ENCODE peak calls at places on chromosomes 11 and 22, in four cellular contexts. Q is transverse colon, S is adipocyte, O is SK-N-SH. T is an unnamed sample.

GRCh38 chr22:37088108-37088605 is 21.4 kb downstream of the TMPRSS6 start:
- DNase-seq in Q (no peak), S (peak; percentile 9), O (no peak), T (no peak)

GRCh38 chr11:66868726-66869291 is 11.9 kb downstream of the LRFN4 start:
- DNase-seq in Q (peak; percentile 89), S (no peak), O (peak; percentile 71), T (peak; percentile 89)

GRCh38 chr11:128745296-128746183 is 51.7 kb downstream of the FLI1 start:
- DNase-seq in Q (no peak), S (peak; percentile 30), O (no peak), T (no peak)

GRCh38 chr22:35552186-35552842 is 11.7 kb downstream of the RASD2 start:
- DNase-seq in Q (peak; percentile 50), S (peak; percentile 49), O (peak; percentile 87), T (no peak)

GRCh38 chr11:131748146-131749050 is 378.0 kb downstream of the NTM start:
- DNase-seq in Q (peak; percentile 42), S (peak; percentile 90), O (peak; percentile 67), T (peak; percentile 41)

GRCh38 chr11:84019576-84020194 is 733.5 kb upstream of the CCDC90B start:
- DNase-seq in Q (no peak), S (peak; percentile 13), O (no peak), T (no peak)

GRCh38 chr11:1384206-1384965 is 5.3 kb upstream of the BRSK2 start:
- DNase-seq in Q (no peak), S (peak; percentile 7), O (no peak), T (no peak)

GRCh38 chr22:31853736-31854500 is 90.4 kb upstream of the YWHAH start:
- DNase-seq in Q (no peak), S (no peak), O (no peak), T (no peak)

GRCh38 chr22:44337658-44338004 is 24.9 kb upstream of the SHISAL1 start:
- DNase-seq in Q (peak; percentile 22), S (peak; percentile 85), O (no peak), T (no peak)

GRCh38 chr11:48003926-48004325 is 23.6 kb downstream of the PTPRJ start:
- DNase-seq in Q (no peak), S (no peak), O (no peak), T (no peak)

GRCh38 chr22:43481528-43482309 is 69.9 kb downstream of the MPPED1 start:
- DNase-seq in Q (no peak), S (no peak), O (no peak), T (no peak)

GRCh38 chr11:96340555-96340885 is 2.5 kb downstream of the MAML2 start:
- DNase-seq in Q (no peak), S (peak; percentile 31), O (no peak), T (no peak)

GRCh38 chr11:66677599-66678375 is at the start of gene RBM4B:
- DNase-seq in Q (peak; percentile 97), S (peak; percentile 99), O (peak; percentile 98), T (peak; percentile 96)

GRCh38 chr11:69122642-69123431 is 32.9 kb upstream of the SMIM38 start:
- DNase-seq in Q (peak; percentile 92), S (peak; percentile 76), O (peak; percentile 58), T (peak; percentile 93)

GRCh38 chr11:47393163-47394049 is 15.0 kb upstream of the SLC39A13 start:
- DNase-seq in Q (no peak), S (peak; percentile 46), O (no peak), T (peak; percentile 74)

GRCh38 chr11:113114452-113115027 is 153.3 kb downstream of the NCAM1 start:
- DNase-seq in Q (peak; percentile 27), S (peak; percentile 40), O (peak; percentile 49), T (peak; percentile 55)

GRCh38 chr11:118608268-118609214 is 1.1 kb downstream of the PHLDB1 start:
- DNase-seq in Q (peak; percentile 75), S (peak; percentile 94), O (peak; percentile 74), T (peak; percentile 92)

GRCh38 chr11:3086671-3087150 is 29.5 kb upstream of the CARS1 start:
- DNase-seq in Q (no peak), S (no peak), O (no peak), T (no peak)

GRCh38 chr22:45638834-45639746 is 32.5 kb upstream of the ATXN10 start:
- DNase-seq in Q (peak; percentile 69), S (peak; percentile 70), O (no peak), T (peak; percentile 73)

GRCh38 chr11:66336234-66337102 is at the start of gene RIN1:
- DNase-seq in Q (peak; percentile 71), S (peak; percentile 90), O (peak; percentile 94), T (peak; percentile 85)

GRCh38 chr22:45804986-45805325 is 133.3 kb downstream of the ATXN10 start:
- DNase-seq in Q (no peak), S (peak; percentile 93), O (no peak), T (no peak)

GRCh38 chr11:28621648-28622215 is 513.5 kb downstream of the METTL15 start:
- DNase-seq in Q (no peak), S (peak; percentile 21), O (no peak), T (no peak)

GRCh38 chr11:107587306-107587979 is 3.5 kb upstream of the ELMOD1 start:
- DNase-seq in Q (no peak), S (no peak), O (no peak), T (no peak)

GRCh38 chr11:66335531-66336233 is 552 bp downstream of the RIN1 start:
- DNase-seq in Q (no peak), S (peak; percentile 71), O (peak; percentile 81), T (no peak)

GRCh38 chr22:46564084-46564714 is 26.8 kb upstream of the CELSR1 start:
- DNase-seq in Q (peak; percentile 71), S (peak; percentile 30), O (peak; percentile 81), T (peak; percentile 34)

GRCh38 chr22:37690901-37691504 is 4.9 kb downstream of the NOL12 start:
- DNase-seq in Q (no peak), S (no peak), O (no peak), T (peak; percentile 75)

GRCh38 chr22:21755855-21756284 is 20.3 kb upstream of the YPEL1 start:
- DNase-seq in Q (no peak), S (peak; percentile 42), O (no peak), T (no peak)

GRCh38 chr11:24935059-24935458 is 438.2 kb downstream of the LUZP2 start:
- DNase-seq in Q (no peak), S (peak; percentile 50), O (no peak), T (no peak)

GRCh38 chr11:12986194-12986898 is 22.8 kb upstream of the RASSF10 start:
- DNase-seq in Q (no peak), S (no peak), O (no peak), T (no peak)

GRCh38 chr22:32758866-32759385 is 42.6 kb upstream of the TIMP3 start:
- DNase-seq in Q (no peak), S (no peak), O (no peak), T (no peak)

GRCh38 chr22:23222875-23223565 is 42.7 kb downstream of the BCR start:
- DNase-seq in Q (no peak), S (no peak), O (no peak), T (no peak)
- H3K4me1 ChIP-seq in Q (peaks cover 43% of the 10 kb centered on the region), S (peaks cover 66% of the 10 kb centered on the region), O (peaks cover 40% of the 10 kb centered on the region), T (peaks cover 69% of the 10 kb centered on the region)

GRCh38 chr11:111574373-111575230 is 27.6 kb upstream of the SIK2 start:
- DNase-seq in Q (no peak), S (no peak), O (no peak), T (no peak)
- H3K4me3 ChIP-seq in Q (no peak overlapping the region), S (peak overlapping the region; percentile 77), O (no peak overlapping the region), T (peak overlapping the region; percentile 14)

GRCh38 chr11:120197254-120197891 is 13.5 kb upstream of the OAF start:
- DNase-seq in Q (peak; percentile 75), S (no peak), O (peak; percentile 62), T (no peak)
- H3K4me1 ChIP-seq in Q (peaks cover 35% of the 10 kb centered on the region), S (peaks cover 8% of the 10 kb centered on the region), O (no peaks in the 10 kb centered on the region), T (no peaks in the 10 kb centered on the region)

GRCh38 chr11:27466363-27466762 is 6.2 kb downstream of the LGR4 start:
- DNase-seq in Q (no peak), S (no peak), O (no peak), T (no peak)
- H3K4me3 ChIP-seq in Q (no peak overlapping the region), S (no peak overlapping the region), O (no peak overlapping the region), T (no peak overlapping the region)

DNA sequence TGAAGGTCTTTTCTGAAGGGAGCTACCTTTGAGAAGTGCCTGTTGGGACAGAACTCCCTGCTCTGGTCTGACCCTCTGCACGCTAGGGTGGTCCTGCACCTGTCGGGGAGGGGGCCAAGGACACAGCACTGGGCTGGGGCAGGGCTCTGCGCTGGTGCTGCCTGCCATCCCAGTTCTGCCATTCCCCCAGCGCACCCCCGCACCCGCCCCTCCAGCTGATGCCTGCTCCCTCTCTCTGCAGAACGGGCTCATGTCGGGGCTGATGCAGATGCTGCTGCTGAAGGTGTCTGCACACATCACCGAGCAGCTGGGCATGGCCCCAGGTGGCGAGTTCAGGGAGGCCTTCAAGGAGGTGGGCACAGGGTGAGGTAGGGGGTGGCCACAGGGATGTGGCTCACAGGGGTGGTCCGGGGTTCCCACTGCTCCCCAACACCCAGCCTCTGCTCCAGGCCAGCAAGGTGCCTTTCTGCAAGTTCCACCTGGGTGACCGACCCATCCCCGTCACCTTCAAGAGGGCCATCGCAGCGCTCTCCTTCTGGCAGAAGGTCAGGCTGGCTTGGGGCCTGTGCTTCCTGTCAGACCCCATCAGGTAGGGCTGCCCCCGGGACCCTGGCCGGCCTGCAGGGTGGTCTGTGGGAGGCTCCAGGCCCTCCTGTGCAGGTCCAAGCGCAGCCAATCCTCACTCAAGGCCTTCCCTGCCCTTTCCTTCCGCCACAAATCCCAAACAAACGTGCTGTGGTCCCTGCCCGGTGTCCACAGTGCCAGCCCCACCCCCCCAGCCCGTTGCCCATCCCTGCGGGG is 3.6 kb upstream of the SELENOO start:
- DNase-seq in Q (no peak), S (no peak), O (no peak), T (no peak)
- H3K4me1 ChIP-seq in Q (peaks cover 13% of the 10 kb centered on the region), S (peaks cover 4% of the 10 kb centered on the region), O (no peaks in the 10 kb centered on the region), T (peaks cover 8% of the 10 kb centered on the region)

DNA sequence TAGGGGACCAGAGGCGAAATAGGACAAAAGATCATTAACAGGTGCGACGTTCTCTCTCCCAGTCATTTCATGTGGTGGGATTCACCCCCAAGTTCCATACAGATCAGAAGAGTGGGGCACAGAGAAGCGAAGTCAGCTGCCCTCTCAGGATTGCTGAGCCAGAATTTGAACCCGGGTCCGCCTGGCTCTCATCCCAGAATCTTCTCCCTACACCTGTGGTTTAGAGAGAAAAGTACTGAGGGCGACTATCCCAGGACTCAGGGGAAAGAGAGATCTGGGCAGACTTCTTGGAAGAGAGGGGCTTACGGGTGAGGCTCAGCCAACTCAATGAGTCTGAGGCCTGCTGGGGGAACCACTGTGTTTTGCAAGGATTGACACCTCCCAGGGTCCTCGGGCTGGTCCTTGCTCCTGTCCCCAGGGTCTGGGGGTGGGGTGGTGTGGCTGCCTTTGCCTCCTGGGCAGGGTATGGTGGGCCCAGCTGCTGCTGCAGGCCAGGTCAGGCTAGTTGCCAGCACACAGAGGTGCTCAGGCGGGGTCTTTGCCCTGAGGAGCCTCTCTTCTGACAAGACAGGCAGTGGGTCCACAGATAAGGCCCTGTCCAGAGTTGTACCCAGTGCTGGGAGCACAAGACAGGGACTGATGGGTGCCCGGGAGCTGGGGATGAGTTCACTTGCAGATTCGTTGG is 1.1 kb downstream of the CAPN5 start:
- DNase-seq in Q (peak; percentile 11), S (no peak), O (no peak), T (no peak)
- H3K4me3 ChIP-seq in Q (peak overlapping the region; percentile 55), S (peak overlapping the region; percentile 84), O (peak overlapping the region; percentile 89), T (peak overlapping the region; percentile 6)

T was measured in left lung.